ENCODE peak calls at places on chromosomes 11 and 22, in five cellular contexts. T is H9, K is endothelial cell of umbilical vein, Z is adipocyte, F is IMR-90. R is an unnamed sample.

GRCh38 chr11:14189874-14190273 is 169.1 kb downstream of the RRAS2 start:
- DNase-seq in F (no peak), T (no peak), Z (peak; percentile 95), K (no peak), R (peak; percentile 30)

GRCh38 chr11:16607675-16608644 is 130.5 kb upstream of the C11orf58 start:
- DNase-seq in F (peak; percentile 89), T (peak; percentile 89), Z (peak; percentile 86), K (peak; percentile 21), R (no peak)

GRCh38 chr11:43976863-43977262 is 34.4 kb downstream of the C11orf96 start:
- DNase-seq in F (no peak), Z (no peak), T (no peak), K (no peak), R (peak; percentile 44)

GRCh38 chr22:27632451-27633295 is 168.9 kb downstream of the MN1 start:
- DNase-seq in F (no peak), T (no peak), Z (no peak), K (no peak), R (no peak)

GRCh38 chr11:126747315-126747714 is 253.3 kb downstream of the KIRREL3 start:
- DNase-seq in T (no peak), Z (no peak), F (no peak), K (no peak), R (no peak)

GRCh38 chr22:25627271-25627848 is 62.9 kb downstream of the GRK3 start:
- DNase-seq in T (no peak), F (peak; percentile 12), K (peak; percentile 50), Z (no peak), R (no peak)

GRCh38 chr11:10592331-10592730 is 23.9 kb upstream of the LYVE1 start:
- DNase-seq in F (peak; percentile 96), K (peak; percentile 68), T (no peak), Z (peak; percentile 94), R (peak; percentile 93)

GRCh38 chr11:1297576-1298473 is 11.6 kb downstream of the TOLLIP start:
- DNase-seq in K (no peak), T (peak; percentile 13), F (no peak), Z (no peak), R (no peak)

GRCh38 chr22:31962392-31963113 is 18.2 kb downstream of the YWHAH start:
- DNase-seq in Z (no peak), F (no peak), K (no peak), T (no peak), R (no peak)

GRCh38 chr11:11169715-11170351 is 183.2 kb downstream of the CSNK2A3 start:
- DNase-seq in Z (no peak), F (no peak), K (no peak), T (no peak), R (no peak)

GRCh38 chr11:110524227-110524626 is 94.5 kb downstream of the FDX1 start:
- DNase-seq in K (no peak), F (peak; percentile 99), Z (peak; percentile 71), T (no peak), R (peak; percentile 97)

GRCh38 chr11:75350743-75351540 is 519 bp downstream of the ARRB1 start:
- DNase-seq in T (peak; percentile 70), Z (peak; percentile 60), F (peak; percentile 46), K (peak; percentile 60), R (peak; percentile 64)

GRCh38 chr22:29071261-29072045 is 1.4 kb upstream of the KREMEN1 start:
- DNase-seq in T (peak; percentile 72), F (peak; percentile 7), K (no peak), Z (peak; percentile 49), R (peak; percentile 61)

GRCh38 chr11:104541706-104542105 is 356.6 kb downstream of the CASP12 start:
- DNase-seq in Z (no peak), K (no peak), F (no peak), T (no peak), R (no peak)

GRCh38 chr22:35894937-35895708 is 133.5 kb downstream of the RBFOX2 start:
- DNase-seq in T (no peak), K (no peak), Z (peak; percentile 92), F (peak; percentile 79), R (peak; percentile 84)

GRCh38 chr11:93822359-93822758 is 28.1 kb downstream of the VSTM5 start:
- DNase-seq in Z (peak; percentile 6), F (no peak), K (no peak), T (no peak), R (peak; percentile 16)

GRCh38 chr11:8083871-8084281 is 2.9 kb downstream of the TUB start:
- DNase-seq in K (no peak), F (no peak), T (no peak), Z (no peak), R (no peak)

GRCh38 chr11:124012697-124013096 is at the start of gene OR10G4:
- DNase-seq in Z (no peak), K (no peak), F (no peak), T (no peak), R (no peak)

GRCh38 chr11:63666874-63667273 is 4.3 kb downstream of the ATL3 start:
- DNase-seq in T (no peak), K (no peak), F (peak; percentile 94), Z (peak; percentile 78), R (peak; percentile 84)

GRCh38 chr11:117885777-117886176 is 9.3 kb upstream of the FXYD6 start:
- DNase-seq in F (no peak), K (no peak), Z (no peak), T (no peak), R (no peak)

GRCh38 chr22:29873943-29874342 is 9.0 kb upstream of the MTMR3 start:
- DNase-seq in K (no peak), T (no peak), F (no peak), Z (no peak), R (no peak)

GRCh38 chr11:18844753-18845367 is 53.3 kb upstream of the PTPN5 start:
- DNase-seq in F (peak; percentile 33), K (peak; percentile 29), T (peak; percentile 50), Z (peak; percentile 47), R (peak; percentile 68)

GRCh38 chr22:24555496-24556253 is at the start of gene SNRPD3:
- DNase-seq in Z (peak; percentile 97), K (peak; percentile 93), F (peak; percentile 92), T (peak; percentile 91), R (peak; percentile 98)

GRCh38 chr11:69546735-69547370 is 65.4 kb downstream of the LINC01488 start:
- DNase-seq in T (no peak), F (no peak), K (no peak), Z (no peak), R (no peak)

GRCh38 chr22:36081023-36081431 is 52.4 kb upstream of the RBFOX2 start:
- DNase-seq in K (no peak), T (no peak), Z (peak; percentile 82), F (peak; percentile 98), R (peak; percentile 95)

GRCh38 chr11:124759268-124760204 is 2.6 kb downstream of the ESAM start:
- DNase-seq in F (no peak), Z (no peak), K (peak; percentile 100), T (peak; percentile 49), R (no peak)

GRCh38 chr11:90646706-90647105 is 423.9 kb upstream of the CHORDC1 start:
- DNase-seq in K (no peak), F (no peak), T (no peak), Z (no peak), R (no peak)

GRCh38 chr11:117720061-117720511 is 76.9 kb downstream of the DSCAML1 start:
- DNase-seq in F (no peak), T (peak; percentile 66), Z (no peak), K (no peak), R (no peak)

GRCh38 chr11:75896843-75897419 is 81.9 kb downstream of the UVRAG start:
- DNase-seq in F (peak; percentile 55), T (no peak), Z (peak; percentile 86), K (peak; percentile 63), R (peak; percentile 68)

GRCh38 chr11:48006301-48006992 is 26.1 kb downstream of the PTPRJ start:
- DNase-seq in K (peak; percentile 37), T (no peak), Z (peak; percentile 62), F (peak; percentile 79), R (peak; percentile 90)

GRCh38 chr11:1153105-1153950 is 4.4 kb upstream of the MUC5AC start:
- DNase-seq in F (no peak), T (peak; percentile 27), K (no peak), Z (no peak), R (peak; percentile 9)

GRCh38 chr11:15396778-15397177 is 282.1 kb downstream of the INSC start:
- DNase-seq in Z (no peak), F (no peak), T (no peak), K (no peak), R (no peak)

GRCh38 chr22:47816121-47816915 is 1053.9 kb downstream of the TBC1D22A start:
- DNase-seq in F (no peak), Z (no peak), K (no peak), T (no peak), R (no peak)
- H3K9me3 ChIP-seq in F (peaks cover 52% of the 10 kb centered on the region), Z (peaks cover 5% of the 10 kb centered on the region), K (peaks cover 10% of the 10 kb centered on the region), T (no peaks in the 10 kb centered on the region), R (no peaks in the 10 kb centered on the region)

GRCh38 chr11:2471048-2471803 is 26.4 kb downstream of the KCNQ1 start:
- DNase-seq in T (no peak), F (no peak), Z (no peak), K (no peak), R (no peak)
- H3K9ac ChIP-seq in T (no peak overlapping the region), F (no peak overlapping the region), Z (no peak overlapping the region), K (no peak overlapping the region), R (no peak overlapping the region)

GRCh38 chr22:47453049-47453448 is 690.6 kb downstream of the TBC1D22A start:
- DNase-seq in K (no peak), Z (no peak), T (no peak), F (no peak), R (no peak)
- H3K9me3 ChIP-seq in K (peaks cover 7% of the 10 kb centered on the region), Z (peaks cover 32% of the 10 kb centered on the region), T (peaks cover 86% of the 10 kb centered on the region), F (peaks cover 56% of the 10 kb centered on the region), R (peaks cover 7% of the 10 kb centered on the region)

DNA sequence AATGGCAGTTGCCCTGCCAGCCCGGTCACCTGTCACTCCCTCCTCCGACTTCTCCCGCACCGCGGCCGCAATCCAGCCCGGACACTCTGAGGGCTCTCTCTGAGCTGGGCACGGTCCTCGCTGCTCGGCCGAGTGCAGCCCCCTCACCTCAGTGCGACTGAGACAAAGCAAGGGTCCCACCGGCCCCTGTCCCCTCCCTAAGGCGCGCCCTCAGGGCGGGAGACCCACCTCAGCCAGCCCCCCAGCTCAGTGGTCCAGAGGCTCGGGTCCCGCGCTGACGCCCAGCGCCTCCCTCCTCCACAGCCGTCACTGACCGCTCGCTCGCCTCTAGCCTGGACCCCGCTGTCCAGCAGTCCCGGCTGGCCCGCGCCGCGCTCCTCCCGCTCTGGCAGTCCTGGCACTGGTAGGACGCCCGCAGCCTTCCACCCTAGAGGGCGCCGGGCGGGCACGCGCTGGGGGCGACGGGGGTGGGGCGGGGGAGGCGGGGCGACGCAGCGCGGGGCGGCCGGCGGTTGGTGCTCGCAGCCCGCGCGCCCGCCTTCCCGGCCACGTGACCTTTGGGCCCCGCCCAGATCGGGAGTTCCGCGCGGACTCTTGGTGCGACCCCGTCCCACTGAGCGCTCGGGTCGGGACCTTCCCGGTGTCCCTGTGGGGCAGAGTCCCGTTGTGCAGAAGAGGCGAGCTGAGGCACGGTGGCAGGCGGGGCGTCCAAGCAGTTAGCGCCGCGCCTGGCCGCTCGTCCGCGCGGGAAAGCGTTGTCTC is 7.9 kb upstream of the L3MBTL2 start:
- DNase-seq in F (peak; percentile 35), T (peak; percentile 89), K (peak; percentile 75), Z (peak; percentile 91), R (peak; percentile 87)
- H3K9ac ChIP-seq in F (peak overlapping the region; percentile 40), T (peak overlapping the region; percentile 28), K (no peak overlapping the region), Z (peak overlapping the region; percentile 54), R (peak overlapping the region; percentile 3)

GRCh38 chr11:134625151-134625550 is 213.1 kb upstream of the B3GAT1 start:
- DNase-seq in Z (no peak), T (no peak), K (no peak), F (no peak), R (no peak)
- H3K9me3 ChIP-seq in Z (no peaks in the 10 kb centered on the region), T (no peaks in the 10 kb centered on the region), K (peaks cover 2% of the 10 kb centered on the region), F (peaks cover 37% of the 10 kb centered on the region), R (no peaks in the 10 kb centered on the region)